ENCODE peak calls at places on chromosome 7, in ten cellular contexts. J is activated naive CD8-positive, alpha-beta T cell treated with anti-CD3 and anti-CD28 coated beads, Interleukin-2, amount 50 U/mL, for 24 hours; M is activated CD8-positive, alpha-beta memory T cell treated with anti-CD3 and anti-CD28 coated beads, Interleukin-2, amount 50 U/mL, for 48 hours; V is nephron progenitor cell; P is NCI-H510A; X is neural progenitor cell; A is activated T-cell treated with anti-CD3 and anti-CD28 coated beads for 1 hour; R is AG08396; F is LoVo; G is mesenchymal stem cell. B is an unnamed sample.

GRCh38 chr7:148987010-148987750 is 41.1 kb downstream of the PDIA4 start:
- DNase-seq in J (peak; percentile 76), M (peak; percentile 85), V (peak; percentile 77), P (peak; percentile 42), X (peak; percentile 95), A (peak; percentile 59), R (peak; percentile 90), F (peak; percentile 97), G (peak; percentile 91), B (peak; percentile 75)

GRCh38 chr7:2629740-2630681 is 1.8 kb upstream of the TTYH3 start:
- DNase-seq in J (no peak), M (no peak), V (no peak), P (peak; percentile 50), X (no peak), A (no peak), R (no peak), F (peak; percentile 41), G (peak; percentile 64), B (no peak)

GRCh38 chr7:157278791-157279678 is 57.8 kb upstream of the DNAJB6 start:
- DNase-seq in J (no peak), M (no peak), V (no peak), P (no peak), X (no peak), A (no peak), R (peak; percentile 74), F (no peak), G (no peak), B (no peak)

GRCh38 chr7:81162234-81162633 is 243.4 kb upstream of the SEMA3C start:
- DNase-seq in J (no peak), M (no peak), V (no peak), P (no peak), X (no peak), A (no peak), R (no peak), F (no peak), G (no peak), B (no peak)

GRCh38 chr7:17769918-17770317 is 170.4 kb downstream of the SNX13 start:
- DNase-seq in J (peak; percentile 46), M (no peak), V (peak; percentile 62), P (no peak), X (peak; percentile 78), A (peak; percentile 14), R (peak; percentile 43), F (peak; percentile 81), G (peak; percentile 74), B (peak; percentile 37)

GRCh38 chr7:1284743-1285458 is 52.2 kb downstream of the UNCX start:
- DNase-seq in J (no peak), M (no peak), V (no peak), P (no peak), X (no peak), A (no peak), R (no peak), F (no peak), G (no peak), B (no peak)

GRCh38 chr7:81333004-81333403 is 414.2 kb upstream of the SEMA3C start:
- DNase-seq in J (no peak), M (no peak), V (no peak), P (no peak), X (no peak), A (no peak), R (peak; percentile 39), F (no peak), G (peak; percentile 18), B (no peak)

GRCh38 chr7:728602-729001 is 1.5 kb upstream of the PRKAR1B start:
- DNase-seq in J (no peak), M (no peak), V (no peak), P (no peak), X (no peak), A (no peak), R (peak; percentile 5), F (no peak), G (no peak), B (no peak)

GRCh38 chr7:117686311-117686935 is 186.8 kb downstream of the CTTNBP2 start:
- DNase-seq in J (no peak), M (no peak), V (no peak), P (no peak), X (peak; percentile 62), A (no peak), R (no peak), F (no peak), G (no peak), B (no peak)

GRCh38 chr7:73615886-73616285 is 8.4 kb downstream of the MLXIPL start:
- DNase-seq in J (no peak), M (no peak), V (no peak), P (no peak), X (peak; percentile 49), A (no peak), R (no peak), F (no peak), G (no peak), B (no peak)

GRCh38 chr7:27108390-27109127 is 6.1 kb upstream of the HOXA2 start:
- DNase-seq in J (no peak), M (peak; percentile 20), V (peak; percentile 78), P (peak; percentile 72), X (peak; percentile 83), A (no peak), R (peak; percentile 79), F (no peak), G (peak; percentile 56), B (no peak)

GRCh38 chr7:1422512-1423265 is 36.6 kb downstream of the MICALL2 start:
- DNase-seq in J (no peak), M (no peak), V (no peak), P (no peak), X (no peak), A (no peak), R (no peak), F (no peak), G (no peak), B (peak; percentile 83)

GRCh38 chr7:136189506-136189998 is 212.4 kb upstream of the MTPN start:
- DNase-seq in J (no peak), M (no peak), V (no peak), P (no peak), X (no peak), A (no peak), R (no peak), F (no peak), G (no peak), B (no peak)

GRCh38 chr7:154871483-154871882 is 131.4 kb downstream of the PAXIP1 start:
- DNase-seq in J (no peak), M (no peak), V (no peak), P (no peak), X (no peak), A (no peak), R (no peak), F (no peak), G (no peak), B (no peak)

GRCh38 chr7:94838717-94839116 is 68.7 kb upstream of the PPP1R9A start:
- DNase-seq in J (no peak), M (no peak), V (no peak), P (no peak), X (no peak), A (no peak), R (no peak), F (no peak), G (no peak), B (no peak)

GRCh38 chr7:98864726-98865420 is 4.9 kb downstream of the TMEM130 start:
- DNase-seq in J (no peak), M (no peak), V (no peak), P (no peak), X (no peak), A (no peak), R (no peak), F (no peak), G (no peak), B (no peak)

GRCh38 chr7:106471686-106472440 is 187.1 kb upstream of the NAMPT start:
- DNase-seq in J (no peak), M (no peak), V (no peak), P (no peak), X (no peak), A (no peak), R (no peak), F (no peak), G (no peak), B (no peak)

GRCh38 chr7:40200791-40201190 is 66.0 kb downstream of the SUGCT start:
- DNase-seq in J (no peak), M (no peak), V (no peak), P (no peak), X (no peak), A (no peak), R (peak; percentile 56), F (no peak), G (peak; percentile 82), B (no peak)

GRCh38 chr7:20290505-20291111 is 40.1 kb upstream of the ITGB8 start:
- DNase-seq in J (no peak), M (no peak), V (no peak), P (no peak), X (no peak), A (no peak), R (no peak), F (no peak), G (no peak), B (no peak)

GRCh38 chr7:17307558-17307957 is 9.1 kb downstream of the AHR start:
- DNase-seq in J (no peak), M (no peak), V (no peak), P (no peak), X (no peak), A (no peak), R (no peak), F (no peak), G (peak; percentile 53), B (no peak)

GRCh38 chr7:73820013-73820412 is 10.8 kb upstream of the CLDN4 start:
- DNase-seq in J (no peak), M (no peak), V (no peak), P (no peak), X (no peak), A (no peak), R (no peak), F (no peak), G (no peak), B (no peak)

GRCh38 chr7:149440222-149440621 is 20.6 kb downstream of the ZNF777 start:
- DNase-seq in J (no peak), M (no peak), V (no peak), P (no peak), X (no peak), A (no peak), R (no peak), F (no peak), G (no peak), B (no peak)

GRCh38 chr7:155226261-155227003 is 71.2 kb upstream of the INSIG1 start:
- DNase-seq in J (no peak), M (no peak), V (no peak), P (no peak), X (no peak), A (no peak), R (no peak), F (no peak), G (no peak), B (no peak)

GRCh38 chr7:17123020-17123419 is 175.4 kb upstream of the AHR start:
- DNase-seq in J (no peak), M (no peak), V (no peak), P (no peak), X (no peak), A (no peak), R (peak; percentile 66), F (no peak), G (peak; percentile 80), B (no peak)

GRCh38 chr7:42104231-42104630 is 132.8 kb downstream of the GLI3 start:
- DNase-seq in J (no peak), M (no peak), V (no peak), P (no peak), X (no peak), A (no peak), R (no peak), F (peak; percentile 39), G (no peak), B (no peak)

GRCh38 chr7:144011458-144012230 is 11.5 kb downstream of the OR6B1 start:
- DNase-seq in J (no peak), M (no peak), V (no peak), P (no peak), X (no peak), A (no peak), R (no peak), F (no peak), G (peak; percentile 17), B (no peak)

GRCh38 chr7:31104361-31105255 is 52.5 kb downstream of the ADCYAP1R1 start:
- DNase-seq in J (no peak), M (peak; percentile 15), V (no peak), P (no peak), X (no peak), A (no peak), R (no peak), F (no peak), G (no peak), B (no peak)

GRCh38 chr7:24922099-24922773 is 57.7 kb downstream of the OSBPL3 start:
- DNase-seq in J (no peak), M (no peak), V (no peak), P (no peak), X (no peak), A (no peak), R (no peak), F (no peak), G (no peak), B (no peak)

B was measured in DMS79.